ENCODE peak calls at places on chromosomes 13 and 19, in six cellular contexts. One of them, this sample, is unnamed.

GRCh38 chr13:112967666-112968379 is 1.2 kb upstream of the MCF2L start:
- DNase-seq in aorta: peak; percentile 33
- DNase-seq in CD8-positive, alpha-beta memory T cell: no peak
- DNase-seq in effector memory CD4-positive, alpha-beta T cell: no peak
- DNase-seq in GM23248: peak; percentile 29
- DNase-seq in stomach: no peak
- DNase-seq in this sample: no peak

GRCh38 chr13:113399755-113400149 is 35.8 kb upstream of the GRTP1 start:
- DNase-seq in stomach: no peak
- DNase-seq in aorta: no peak
- DNase-seq in GM23248: no peak
- DNase-seq in CD8-positive, alpha-beta memory T cell: no peak
- DNase-seq in effector memory CD4-positive, alpha-beta T cell: no peak
- DNase-seq in this sample: no peak

GRCh38 chr13:81442904-81443303 is 1102.0 kb upstream of the SPRY2 start:
- DNase-seq in effector memory CD4-positive, alpha-beta T cell: no peak
- DNase-seq in stomach: no peak
- DNase-seq in aorta: no peak
- DNase-seq in GM23248: no peak
- DNase-seq in CD8-positive, alpha-beta memory T cell: no peak
- DNase-seq in this sample: no peak

GRCh38 chr13:113069861-113070805 is 35.5 kb upstream of the F7 start:
- DNase-seq in GM23248: no peak
- DNase-seq in effector memory CD4-positive, alpha-beta T cell: no peak
- DNase-seq in CD8-positive, alpha-beta memory T cell: peak; percentile 39
- DNase-seq in aorta: no peak
- DNase-seq in stomach: no peak
- DNase-seq in this sample: no peak

GRCh38 chr13:88395804-88396203 is 724.6 kb downstream of the SLITRK5 start:
- DNase-seq in effector memory CD4-positive, alpha-beta T cell: no peak
- DNase-seq in aorta: no peak
- DNase-seq in stomach: no peak
- DNase-seq in CD8-positive, alpha-beta memory T cell: no peak
- DNase-seq in GM23248: no peak
- DNase-seq in this sample: no peak

GRCh38 chr13:44221657-44222056 is 152.0 kb upstream of the SERP2 start:
- DNase-seq in effector memory CD4-positive, alpha-beta T cell: no peak
- DNase-seq in CD8-positive, alpha-beta memory T cell: no peak
- DNase-seq in GM23248: no peak
- DNase-seq in aorta: no peak
- DNase-seq in stomach: no peak
- DNase-seq in this sample: no peak

GRCh38 chr13:113637262-113638160 is 20.5 kb downstream of the ATP4B start:
- DNase-seq in effector memory CD4-positive, alpha-beta T cell: no peak
- DNase-seq in CD8-positive, alpha-beta memory T cell: peak; percentile 30
- DNase-seq in GM23248: no peak
- DNase-seq in aorta: peak; percentile 57
- DNase-seq in stomach: no peak
- DNase-seq in this sample: peak; percentile 7

GRCh38 chr13:99995503-99996176 is 14.1 kb downstream of the ZIC2 start:
- DNase-seq in aorta: no peak
- DNase-seq in CD8-positive, alpha-beta memory T cell: no peak
- DNase-seq in stomach: no peak
- DNase-seq in GM23248: no peak
- DNase-seq in effector memory CD4-positive, alpha-beta T cell: no peak
- DNase-seq in this sample: no peak

GRCh38 chr19:36972594-36972993 is 56.5 kb downstream of the ZNF568 start:
- DNase-seq in CD8-positive, alpha-beta memory T cell: peak; percentile 45
- DNase-seq in stomach: no peak
- DNase-seq in GM23248: peak; percentile 15
- DNase-seq in effector memory CD4-positive, alpha-beta T cell: no peak
- DNase-seq in aorta: no peak
- DNase-seq in this sample: no peak

GRCh38 chr19:18541992-18542935 is 1.1 kb downstream of the FKBP8 start:
- DNase-seq in CD8-positive, alpha-beta memory T cell: no peak
- DNase-seq in aorta: no peak
- DNase-seq in stomach: no peak
- DNase-seq in effector memory CD4-positive, alpha-beta T cell: no peak
- DNase-seq in GM23248: peak; percentile 58
- DNase-seq in this sample: no peak

GRCh38 chr13:40389081-40389641 is 277.3 kb downstream of the FOXO1 start:
- DNase-seq in aorta: no peak
- DNase-seq in effector memory CD4-positive, alpha-beta T cell: peak; percentile 19
- DNase-seq in stomach: no peak
- DNase-seq in CD8-positive, alpha-beta memory T cell: peak; percentile 69
- DNase-seq in GM23248: no peak
- DNase-seq in this sample: no peak

GRCh38 chr13:95505265-95505664 is 47.3 kb upstream of the CLDN10 start:
- DNase-seq in CD8-positive, alpha-beta memory T cell: no peak
- DNase-seq in aorta: no peak
- DNase-seq in effector memory CD4-positive, alpha-beta T cell: no peak
- DNase-seq in GM23248: no peak
- DNase-seq in stomach: no peak
- DNase-seq in this sample: no peak

GRCh38 chr13:34357435-34358232 is 539.7 kb downstream of the RFC3 start:
- DNase-seq in effector memory CD4-positive, alpha-beta T cell: no peak
- DNase-seq in CD8-positive, alpha-beta memory T cell: no peak
- DNase-seq in aorta: no peak
- DNase-seq in GM23248: peak; percentile 95
- DNase-seq in stomach: no peak
- DNase-seq in this sample: peak; percentile 9

GRCh38 chr19:18284710-18285430 is 3.4 kb upstream of the JUND start:
- DNase-seq in aorta: no peak
- DNase-seq in effector memory CD4-positive, alpha-beta T cell: no peak
- DNase-seq in GM23248: no peak
- DNase-seq in stomach: no peak
- DNase-seq in CD8-positive, alpha-beta memory T cell: no peak
- DNase-seq in this sample: no peak

GRCh38 chr13:41512441-41512840 is 55.1 kb downstream of the RGCC start:
- DNase-seq in aorta: no peak
- DNase-seq in GM23248: no peak
- DNase-seq in effector memory CD4-positive, alpha-beta T cell: no peak
- DNase-seq in stomach: no peak
- DNase-seq in CD8-positive, alpha-beta memory T cell: no peak
- DNase-seq in this sample: no peak

GRCh38 chr13:80873589-80873988 is 532.7 kb upstream of the SPRY2 start:
- DNase-seq in stomach: no peak
- DNase-seq in CD8-positive, alpha-beta memory T cell: no peak
- DNase-seq in effector memory CD4-positive, alpha-beta T cell: no peak
- DNase-seq in GM23248: no peak
- DNase-seq in aorta: no peak
- DNase-seq in this sample: no peak

GRCh38 chr19:14906711-14907110 is 20.8 kb upstream of the OR7A17 start:
- DNase-seq in GM23248: no peak
- DNase-seq in CD8-positive, alpha-beta memory T cell: no peak
- DNase-seq in aorta: no peak
- DNase-seq in stomach: no peak
- DNase-seq in effector memory CD4-positive, alpha-beta T cell: no peak
- DNase-seq in this sample: no peak

GRCh38 chr13:73657821-73658540 is 476.2 kb downstream of the KLF12 start:
- DNase-seq in GM23248: peak; percentile 18
- DNase-seq in stomach: no peak
- DNase-seq in aorta: peak; percentile 81
- DNase-seq in CD8-positive, alpha-beta memory T cell: no peak
- DNase-seq in effector memory CD4-positive, alpha-beta T cell: no peak
- DNase-seq in this sample: no peak

GRCh38 chr13:39874331-39875055 is 219.0 kb downstream of the COG6 start:
- DNase-seq in CD8-positive, alpha-beta memory T cell: no peak
- DNase-seq in stomach: no peak
- DNase-seq in effector memory CD4-positive, alpha-beta T cell: no peak
- DNase-seq in aorta: no peak
- DNase-seq in GM23248: no peak
- DNase-seq in this sample: no peak

GRCh38 chr13:40790232-40790631 is 821 bp downstream of the SLC25A15 start:
- DNase-seq in stomach: no peak
- DNase-seq in GM23248: no peak
- DNase-seq in aorta: no peak
- DNase-seq in CD8-positive, alpha-beta memory T cell: no peak
- DNase-seq in effector memory CD4-positive, alpha-beta T cell: no peak
- DNase-seq in this sample: no peak

GRCh38 chr19:46608581-46609345 is 7.6 kb downstream of the CALM3 start:
- DNase-seq in CD8-positive, alpha-beta memory T cell: no peak
- DNase-seq in aorta: peak; percentile 76
- DNase-seq in stomach: no peak
- DNase-seq in effector memory CD4-positive, alpha-beta T cell: no peak
- DNase-seq in GM23248: no peak
- DNase-seq in this sample: no peak
- H3K27ac ChIP-seq in CD8-positive, alpha-beta memory T cell: no peak overlapping the region
- H3K27ac ChIP-seq in aorta: no peak overlapping the region
- H3K27ac ChIP-seq in stomach: no peak overlapping the region
- H3K27ac ChIP-seq in effector memory CD4-positive, alpha-beta T cell: no peak overlapping the region
- H3K27ac ChIP-seq in GM23248: no peak overlapping the region
- H3K27ac ChIP-seq in this sample: no peak overlapping the region

GRCh38 chr13:25394661-25395060 is 22.9 kb downstream of the ATP8A2 start:
- DNase-seq in effector memory CD4-positive, alpha-beta T cell: no peak
- DNase-seq in stomach: no peak
- DNase-seq in CD8-positive, alpha-beta memory T cell: no peak
- DNase-seq in aorta: no peak
- DNase-seq in GM23248: no peak
- DNase-seq in this sample: no peak
- H3K27me3 ChIP-seq in effector memory CD4-positive, alpha-beta T cell: no peaks in the 10 kb centered on the region
- H3K27me3 ChIP-seq in stomach: no peaks in the 10 kb centered on the region
- H3K27me3 ChIP-seq in CD8-positive, alpha-beta memory T cell: no peaks in the 10 kb centered on the region
- H3K27me3 ChIP-seq in aorta: no peaks in the 10 kb centered on the region
- H3K27me3 ChIP-seq in GM23248: peaks cover 6% of the 10 kb centered on the region
- H3K27me3 ChIP-seq in this sample: no peaks in the 10 kb centered on the region

DNA sequence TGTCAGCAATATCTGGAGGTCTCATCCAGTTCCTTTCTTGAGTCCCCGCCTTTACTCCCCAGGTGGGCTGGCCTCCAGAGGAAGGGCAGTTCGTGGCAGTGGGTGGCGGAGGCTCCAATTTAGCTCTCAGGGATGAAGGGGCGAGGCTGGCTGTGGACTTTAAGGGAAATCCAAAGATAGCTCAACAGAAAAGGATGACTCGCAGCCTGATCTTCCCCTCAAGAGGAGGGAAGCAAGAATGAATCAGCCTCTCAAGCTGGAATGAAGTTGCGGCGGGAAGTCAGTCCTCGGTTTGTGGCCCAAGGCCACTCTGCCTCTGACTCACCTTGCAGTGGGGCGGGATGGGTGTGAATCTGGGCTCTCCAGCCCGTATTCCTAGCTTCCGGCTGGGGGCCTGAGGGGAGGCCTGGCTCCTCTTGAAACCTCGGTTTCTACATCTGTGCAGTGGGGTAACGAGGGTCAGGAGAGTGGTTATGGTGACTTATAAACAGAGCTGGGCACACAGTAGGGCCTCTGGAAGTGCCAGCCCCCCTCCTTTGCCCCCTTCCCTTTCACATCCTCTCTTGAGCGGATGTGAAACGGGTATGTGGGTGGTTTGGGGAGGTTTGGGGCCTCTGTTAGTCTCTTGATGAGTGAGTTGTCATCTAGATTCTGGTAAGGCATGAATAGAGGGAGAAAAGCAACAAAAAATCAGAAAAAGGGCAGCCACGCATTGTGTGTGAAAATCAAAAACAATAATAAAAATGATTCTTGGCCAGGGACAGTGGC is 10.5 kb upstream of the SMG9 start:
- DNase-seq in stomach: peak; percentile 57
- DNase-seq in GM23248: peak; percentile 99
- DNase-seq in effector memory CD4-positive, alpha-beta T cell: peak; percentile 52
- DNase-seq in aorta: peak; percentile 89
- DNase-seq in CD8-positive, alpha-beta memory T cell: peak; percentile 85
- DNase-seq in this sample: no peak
- H3K27ac ChIP-seq in stomach: peak overlapping the region; percentile 32
- H3K27ac ChIP-seq in GM23248: peak overlapping the region; percentile 77
- H3K27ac ChIP-seq in effector memory CD4-positive, alpha-beta T cell: peak overlapping the region; percentile 74
- H3K27ac ChIP-seq in aorta: peak overlapping the region; percentile 29
- H3K27ac ChIP-seq in CD8-positive, alpha-beta memory T cell: peak overlapping the region; percentile 57
- H3K27ac ChIP-seq in this sample: no peak overlapping the region

GRCh38 chr13:27973291-27973690 is 4.2 kb upstream of the CDX2 start:
- DNase-seq in stomach: peak; percentile 19
- DNase-seq in effector memory CD4-positive, alpha-beta T cell: no peak
- DNase-seq in GM23248: no peak
- DNase-seq in CD8-positive, alpha-beta memory T cell: no peak
- DNase-seq in aorta: no peak
- DNase-seq in this sample: no peak

GRCh38 chr13:27971776-27972618 is 2.9 kb upstream of the CDX2 start:
- DNase-seq in aorta: no peak
- DNase-seq in GM23248: no peak
- DNase-seq in CD8-positive, alpha-beta memory T cell: no peak
- DNase-seq in effector memory CD4-positive, alpha-beta T cell: no peak
- DNase-seq in stomach: peak; percentile 8
- DNase-seq in this sample: no peak

GRCh38 chr13:27971236-27971645 is 2.1 kb upstream of the CDX2 start:
- DNase-seq in aorta: no peak
- DNase-seq in effector memory CD4-positive, alpha-beta T cell: no peak
- DNase-seq in GM23248: no peak
- DNase-seq in CD8-positive, alpha-beta memory T cell: no peak
- DNase-seq in stomach: peak; percentile 22
- DNase-seq in this sample: no peak

GRCh38 chr13:27973956-27974662 is 5.0 kb upstream of the CDX2 start:
- DNase-seq in effector memory CD4-positive, alpha-beta T cell: no peak
- DNase-seq in GM23248: no peak
- DNase-seq in CD8-positive, alpha-beta memory T cell: no peak
- DNase-seq in aorta: no peak
- DNase-seq in stomach: peak; percentile 11
- DNase-seq in this sample: no peak

GRCh38 chr13:27972619-27972877 is 3.4 kb upstream of the CDX2 start:
- DNase-seq in effector memory CD4-positive, alpha-beta T cell: no peak
- DNase-seq in stomach: peak; percentile 1
- DNase-seq in GM23248: no peak
- DNase-seq in aorta: no peak
- DNase-seq in CD8-positive, alpha-beta memory T cell: no peak
- DNase-seq in this sample: no peak
- H3K27me3 ChIP-seq in effector memory CD4-positive, alpha-beta T cell: peaks cover 37% of the 10 kb centered on the region
- H3K27me3 ChIP-seq in stomach: peaks cover 100% of the 10 kb centered on the region
- H3K27me3 ChIP-seq in GM23248: peaks cover 94% of the 10 kb centered on the region
- H3K27me3 ChIP-seq in aorta: no peaks in the 10 kb centered on the region
- H3K27me3 ChIP-seq in CD8-positive, alpha-beta memory T cell: peaks cover 38% of the 10 kb centered on the region
- H3K27me3 ChIP-seq in this sample: peaks cover 100% of the 10 kb centered on the region

DNA sequence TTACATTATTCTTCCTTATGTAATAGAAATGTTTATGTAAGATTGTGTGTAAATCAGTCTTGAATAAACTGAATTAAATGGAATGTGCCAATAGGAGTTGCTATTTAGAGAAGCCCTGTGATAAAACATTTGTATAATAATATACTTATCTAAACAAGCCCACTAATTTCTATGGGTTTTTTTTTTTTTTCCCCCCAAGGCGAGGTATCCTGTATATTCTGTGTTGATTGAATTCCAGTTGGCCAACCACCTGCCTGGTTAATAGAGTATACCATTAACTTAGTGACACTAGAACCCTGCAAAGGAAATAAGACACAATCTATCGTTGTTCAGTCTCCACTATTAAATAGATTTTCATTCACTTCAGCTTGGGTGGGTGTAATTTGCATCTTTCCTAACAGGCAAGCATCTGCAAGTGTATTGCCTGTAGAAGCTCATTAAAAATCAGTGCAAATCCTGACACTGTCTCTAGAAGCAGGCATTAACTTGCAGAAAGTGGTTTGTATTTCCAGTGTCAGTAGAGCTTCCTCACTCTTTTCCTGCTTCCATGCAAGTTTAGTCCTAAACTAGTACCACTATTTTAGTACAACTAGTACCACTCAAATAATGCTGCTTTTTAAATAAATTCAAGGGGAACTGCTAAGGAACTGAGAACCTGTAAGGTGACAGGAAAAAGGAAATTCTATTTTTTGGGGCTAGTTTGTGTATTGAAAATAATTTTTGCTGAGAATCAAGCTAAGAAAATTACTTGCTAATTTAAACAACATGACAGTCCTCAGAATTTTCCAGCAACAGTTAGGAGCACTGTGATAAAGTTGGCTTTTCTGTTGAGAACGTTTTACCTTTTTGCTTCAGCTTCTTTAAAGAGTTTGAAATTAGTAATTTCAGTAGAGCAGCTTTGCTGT is 69.3 kb downstream of the LRCH1 start:
- DNase-seq in GM23248: no peak
- DNase-seq in aorta: no peak
- DNase-seq in effector memory CD4-positive, alpha-beta T cell: no peak
- DNase-seq in CD8-positive, alpha-beta memory T cell: no peak
- DNase-seq in stomach: no peak
- DNase-seq in this sample: no peak
- H3K27ac ChIP-seq in GM23248: peak overlapping the region; percentile 45
- H3K27ac ChIP-seq in aorta: no peak overlapping the region
- H3K27ac ChIP-seq in effector memory CD4-positive, alpha-beta T cell: no peak overlapping the region
- H3K27ac ChIP-seq in CD8-positive, alpha-beta memory T cell: no peak overlapping the region
- H3K27ac ChIP-seq in stomach: no peak overlapping the region
- H3K27ac ChIP-seq in this sample: peak overlapping the region; percentile 85